ENCODE peak calls at places on chromosomes 11 and 22, in eight cellular contexts. I is body of pancreas, Q is endodermal cell, C is astrocyte of the cerebellum, E is ovary, X is mammary epithelial cell, T is transverse colon, J is progenitor cell of endocrine pancreas. W is an unnamed sample.

GRCh38 chr22:50157976-50158375 is 12.6 kb upstream of the PANX2 start:
- DNase-seq in Q (peak), X (peak), J (no peak), T (peak), E (no peak), C (no peak), I (no peak), W (peak)

GRCh38 chr11:12725047-12725862 is 51.0 kb downstream of the TEAD1 start:
- DNase-seq in I (no peak), C (no peak), T (no peak), J (no peak), E (no peak), Q (no peak), X (no peak), W (peak)

GRCh38 chr11:18264677-18265542 is 1.2 kb upstream of the SAA1 start:
- DNase-seq in E (no peak), J (no peak), X (no peak), C (no peak), Q (peak), I (no peak), T (no peak), W (no peak)

GRCh38 chr11:101255036-101255435 is 125.4 kb upstream of the PGR start:
- DNase-seq in Q (no peak), X (no peak), T (no peak), E (no peak), J (no peak), I (no peak), C (no peak), W (no peak)

GRCh38 chr22:39932918-39933649 is 27.1 kb upstream of the TMA7B start:
- DNase-seq in T (peak), I (peak), Q (peak), C (no peak), J (no peak), E (no peak), X (no peak), W (peak)

GRCh38 chr11:69000831-69001245 is 12.2 kb downstream of the MRGPRF start:
- DNase-seq in E (peak), J (peak), I (peak), Q (peak), X (peak), C (peak), T (peak), W (peak)

GRCh38 chr11:17298302-17298701 is 21.8 kb downstream of the NUCB2 start:
- DNase-seq in J (no peak), E (no peak), X (no peak), I (no peak), Q (no peak), C (no peak), T (no peak), W (no peak)

GRCh38 chr11:106087815-106088435 is 10.5 kb downstream of the AASDHPPT start:
- DNase-seq in E (peak), T (peak), Q (peak), X (peak), I (peak), C (peak), J (peak), W (peak)

GRCh38 chr11:82507288-82507687 is 226.4 kb downstream of the FAM181B start:
- DNase-seq in E (no peak), T (no peak), J (no peak), X (no peak), Q (no peak), I (no peak), C (no peak), W (no peak)

GRCh38 chr11:128407962-128408361 is 179.4 kb downstream of the ETS1 start:
- DNase-seq in Q (no peak), J (no peak), I (no peak), C (no peak), T (no peak), E (no peak), X (peak), W (no peak)

GRCh38 chr22:31345331-31346254 is 553 bp downstream of the PATZ1 start:
- DNase-seq in E (peak), C (peak), T (peak), Q (peak), J (peak), I (peak), X (peak), W (peak)

GRCh38 chr11:72741849-72742521 is 10.2 kb downstream of the ARAP1 start:
- DNase-seq in T (no peak), J (no peak), C (no peak), I (no peak), E (no peak), X (no peak), Q (no peak), W (no peak)

GRCh38 chr11:22785251-22785650 is 44.4 kb downstream of the SVIP start:
- DNase-seq in E (no peak), Q (no peak), J (no peak), C (no peak), I (no peak), T (no peak), X (peak), W (peak)

GRCh38 chr11:105168457-105168856 is 28.9 kb upstream of the CARD18 start:
- DNase-seq in Q (no peak), C (no peak), T (no peak), I (no peak), E (no peak), X (peak), J (no peak), W (no peak)

GRCh38 chr11:133785795-133786194 is 59.5 kb downstream of the SPATA19 start:
- DNase-seq in C (no peak), T (no peak), Q (no peak), X (no peak), E (no peak), I (no peak), J (no peak), W (no peak)

GRCh38 chr11:8649361-8649760 is 33.1 kb downstream of the TRIM66 start:
- DNase-seq in C (no peak), J (no peak), X (peak), T (no peak), E (no peak), Q (no peak), I (no peak), W (no peak)

GRCh38 chr22:47042116-47042825 is 279.8 kb downstream of the TBC1D22A start:
- DNase-seq in X (no peak), I (no peak), C (no peak), J (no peak), T (no peak), Q (no peak), E (no peak), W (no peak)

GRCh38 chr11:18720086-18720810 is 5.7 kb downstream of the IGSF22 start:
- DNase-seq in T (no peak), C (no peak), E (no peak), X (peak), Q (no peak), J (no peak), I (no peak), W (no peak)

GRCh38 chr11:85698195-85698594 is 12.2 kb upstream of the CCDC89 start:
- DNase-seq in I (no peak), X (no peak), E (no peak), T (no peak), J (no peak), C (no peak), Q (no peak), W (no peak)

GRCh38 chr22:39943941-39944624 is 16.1 kb upstream of the TMA7B start:
- DNase-seq in J (no peak), Q (no peak), E (no peak), T (no peak), C (no peak), X (no peak), I (no peak), W (no peak)

GRCh38 chr11:122181893-122182292 is 65.9 kb upstream of the BLID start:
- DNase-seq in C (no peak), X (no peak), E (no peak), T (no peak), I (no peak), Q (no peak), J (no peak), W (no peak)

GRCh38 chr11:130131957-130132850 is 27.4 kb upstream of the ST14 start:
- DNase-seq in E (no peak), I (peak), X (peak), T (peak), Q (peak), J (no peak), C (peak), W (peak)

GRCh38 chr11:44416776-44417175 is 106.8 kb upstream of the ALX4 start:
- DNase-seq in I (no peak), Q (peak), E (no peak), J (no peak), C (no peak), X (peak), T (no peak), W (no peak)

GRCh38 chr22:49215840-49216239 is 611.8 kb downstream of the BRD1 start:
- DNase-seq in E (no peak), T (no peak), I (no peak), J (peak), X (no peak), Q (peak), C (no peak), W (no peak)

GRCh38 chr11:68010058-68011041 is at the start of gene ALDH3B1:
- DNase-seq in Q (peak), T (peak), J (peak), I (peak), X (peak), C (no peak), E (peak), W (peak)

GRCh38 chr11:73178092-73178539 is 36.0 kb upstream of the FCHSD2 start:
- DNase-seq in X (peak), Q (peak), J (peak), T (peak), I (peak), C (peak), E (peak), W (peak)

GRCh38 chr11:33777906-33778305 is 3.6 kb upstream of the FBXO3 start:
- DNase-seq in I (no peak), E (no peak), X (no peak), C (no peak), T (no peak), Q (peak), J (no peak), W (no peak)

GRCh38 chr11:16157327-16157726 is 199.0 kb downstream of the SOX6 start:
- DNase-seq in C (no peak), Q (no peak), J (no peak), I (no peak), T (no peak), E (no peak), X (no peak), W (no peak)

GRCh38 chr11:115848080-115848479 is 343.9 kb upstream of the CADM1 start:
- DNase-seq in I (no peak), E (no peak), X (no peak), J (no peak), T (no peak), Q (no peak), C (no peak), W (no peak)

GRCh38 chr11:83035070-83035854 is 36.4 kb downstream of the RAB30 start:
- DNase-seq in Q (no peak), C (no peak), T (no peak), X (peak), E (no peak), J (no peak), I (no peak), W (no peak)

GRCh38 chr22:24517446-24517845 is 22.3 kb downstream of the UPB1 start:
- DNase-seq in Q (no peak), C (no peak), T (no peak), X (no peak), J (no peak), E (no peak), I (no peak), W (no peak)

GRCh38 chr22:24515025-24515338 is 19.9 kb downstream of the UPB1 start:
- DNase-seq in I (no peak), J (no peak), T (no peak), X (no peak), C (no peak), E (no peak), Q (no peak), W (no peak)

GRCh38 chr22:24514241-24515024 is 19.3 kb downstream of the UPB1 start:
- DNase-seq in J (no peak), Q (no peak), E (no peak), C (no peak), X (no peak), T (peak), I (peak), W (no peak)

GRCh38 chr22:24518228-24518627 is 23.1 kb downstream of the UPB1 start:
- DNase-seq in I (no peak), Q (no peak), J (no peak), E (no peak), C (no peak), X (no peak), T (no peak), W (no peak)

DNA sequence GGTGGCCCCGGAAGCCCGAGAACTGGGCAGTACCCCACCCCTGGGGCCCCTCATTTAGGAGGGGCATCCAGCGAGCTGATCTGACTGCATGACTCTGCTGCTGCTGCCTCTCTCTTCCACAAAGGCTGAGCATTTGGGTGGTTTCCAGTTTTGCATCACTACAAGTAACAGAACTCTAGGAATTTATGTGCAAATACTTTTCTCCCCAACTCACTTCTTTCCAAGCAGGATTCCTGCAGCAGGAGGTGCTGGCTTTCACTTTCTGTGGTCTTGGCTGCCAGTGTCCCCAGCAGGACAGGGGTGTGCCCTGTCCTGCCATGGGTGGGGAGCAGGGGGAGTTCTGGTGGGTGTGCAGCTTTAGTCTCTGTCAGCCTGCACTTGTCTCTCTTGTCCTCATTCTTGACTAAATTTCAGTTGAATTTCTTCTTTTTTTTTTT is 21.2 kb downstream of the UPB1 start:
- DNase-seq in C (peak), T (no peak), J (no peak), Q (no peak), I (peak), X (peak), E (no peak), W (no peak)
- TF ChIP-seq CTCF in C (peak), T (no peak), J (no peak), Q (no peak), I (no peak), X (no peak), E (no peak), W (no peak)

DNA sequence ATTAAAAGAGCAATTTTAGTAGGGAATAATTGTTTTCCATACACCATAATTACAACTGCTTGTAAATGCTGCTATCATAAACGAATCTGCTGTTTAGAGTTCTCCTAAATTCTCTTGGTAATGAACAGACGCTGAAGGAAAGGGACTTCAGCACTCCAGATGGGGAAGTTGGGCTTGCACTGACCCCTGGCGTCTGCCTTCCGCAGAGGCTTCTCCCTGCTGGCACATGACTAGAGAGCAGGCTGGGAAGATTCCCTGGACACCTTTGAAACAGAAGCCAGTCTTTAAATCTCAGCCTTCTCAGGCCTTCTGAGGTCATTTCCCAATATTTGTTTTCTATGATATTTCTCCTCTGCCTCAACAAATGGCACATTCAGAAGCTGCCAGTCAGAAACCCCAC is 84.1 kb downstream of the NXPE2 start:
- DNase-seq in Q (peak), J (peak), T (peak), X (peak), E (peak), C (peak), I (peak), W (peak)
- TF ChIP-seq CTCF in Q (peak), J (peak), T (peak), X (peak), E (no peak), C (peak), I (peak), W (no peak)

GRCh38 chr11:103326070-103326794 is 217.0 kb downstream of the DYNC2H1 start:
- DNase-seq in T (peak), I (peak), C (peak), J (no peak), E (no peak), X (peak), Q (peak), W (peak)
- TF ChIP-seq CTCF in T (peak), I (peak), C (peak), J (peak), E (no peak), X (peak), Q (peak), W (peak)

GRCh38 chr11:627273-627585 is 248 bp upstream of the SCT start:
- DNase-seq in Q (no peak), J (no peak), E (no peak), X (no peak), C (no peak), T (no peak), I (no peak), W (no peak)
- TF ChIP-seq CTCF in Q (no peak), J (no peak), E (no peak), X (no peak), C (no peak), T (no peak), I (no peak), W (no peak)

GRCh38 chr11:5174934-5175333 is 20.4 kb upstream of the OR52A1 start:
- DNase-seq in I (no peak), Q (no peak), T (no peak), E (no peak), C (no peak), J (no peak), X (no peak), W (no peak)
- TF ChIP-seq CTCF in I (no peak), Q (no peak), T (no peak), E (no peak), C (no peak), J (no peak), X (no peak), W (no peak)

GRCh38 chr22:29799217-29799680 is 32.1 kb downstream of the UQCR10 start:
- DNase-seq in C (peak), T (peak), Q (no peak), E (peak), J (no peak), I (peak), X (peak), W (peak)
- TF ChIP-seq CTCF in C (no peak), T (no peak), Q (no peak), E (no peak), J (no peak), I (no peak), X (no peak), W (no peak)

GRCh38 chr11:118883368-118884071 is at the start of gene CXCR5:
- DNase-seq in E (no peak), T (peak), C (no peak), J (no peak), Q (peak), X (no peak), I (no peak), W (no peak)
- TF ChIP-seq CTCF in E (no peak), T (no peak), C (peak), J (no peak), Q (peak), X (no peak), I (no peak), W (no peak)

DNA sequence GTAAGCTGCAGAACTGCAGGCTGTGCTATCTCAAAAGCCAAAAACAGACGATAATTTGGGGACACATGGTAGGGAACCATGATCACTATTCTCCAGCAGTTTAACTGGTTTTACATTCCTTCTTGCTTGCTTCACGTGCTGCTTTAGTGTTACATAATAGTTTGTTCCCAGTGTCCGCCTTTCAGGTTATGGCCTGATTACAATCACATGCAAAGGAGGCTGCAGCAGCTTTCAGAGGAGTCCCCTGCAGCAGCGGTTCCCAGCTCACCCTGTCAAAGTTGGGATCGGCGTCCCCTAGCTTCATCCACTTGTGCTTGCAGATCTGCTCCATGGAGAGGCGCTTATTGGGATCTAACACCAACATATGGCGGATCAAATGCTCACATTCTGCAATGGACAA is 39.2 kb upstream of the APOA1 start:
- DNase-seq in J (no peak), C (no peak), T (no peak), I (no peak), E (no peak), Q (peak), X (no peak), W (no peak)
- TF ChIP-seq CTCF in J (no peak), C (no peak), T (no peak), I (no peak), E (no peak), Q (no peak), X (no peak), W (no peak)

GRCh38 chr11:109040303-109040702 is 375.4 kb downstream of the DDX10 start:
- DNase-seq in J (no peak), I (no peak), T (no peak), Q (peak), E (no peak), X (no peak), C (no peak), W (no peak)
- TF ChIP-seq CTCF in J (peak), I (no peak), T (no peak), Q (peak), E (no peak), X (no peak), C (peak), W (no peak)

W was measured in Calu3.